ENCODE peak calls at places on chromosomes 6 and 20, in five cellular contexts. M is fibroblast of pulmonary artery, T is PC-9, P is AG04449, D is mucosa of descending colon. C is an unnamed sample.

GRCh38 chr20:14853079-14853478 is 515.7 kb upstream of the FLRT3 start:
- DNase-seq in M (no peak), T (no peak), P (no peak), D (no peak), C (no peak)

GRCh38 chr6:137832110-137832509 is 34.9 kb upstream of the TNFAIP3 start:
- DNase-seq in M (peak; percentile 81), T (peak; percentile 91), P (peak; percentile 69), D (no peak), C (no peak)

GRCh38 chr20:39117486-39117885 is 155.3 kb downstream of the DHX35 start:
- DNase-seq in M (peak; percentile 65), T (peak; percentile 64), P (no peak), D (no peak), C (no peak)

GRCh38 chr20:38167466-38167850 is 2.4 kb upstream of the TGM2 start:
- DNase-seq in M (no peak), T (no peak), P (no peak), D (no peak), C (no peak)

GRCh38 chr20:63234693-63235398 is 859 bp upstream of the BIRC7 start:
- DNase-seq in M (no peak), T (peak; percentile 54), P (no peak), D (peak; percentile 21), C (no peak)

GRCh38 chr6:96015791-96016776 is at the start of gene FUT9:
- DNase-seq in M (no peak), T (peak; percentile 52), P (no peak), D (no peak), C (no peak)

GRCh38 chr6:81808834-81809598 is 56.5 kb upstream of the TENT5A start:
- DNase-seq in M (peak; percentile 57), T (no peak), P (no peak), D (no peak), C (peak; percentile 25)

GRCh38 chr6:34288581-34288980 is 39.8 kb upstream of the SMIM29 start:
- DNase-seq in M (no peak), T (no peak), P (no peak), D (no peak), C (no peak)

GRCh38 chr6:30378290-30378937 is 33.5 kb downstream of the RPP21 start:
- DNase-seq in M (peak; percentile 49), T (no peak), P (no peak), D (peak; percentile 12), C (no peak)

GRCh38 chr20:32911355-32911754 is 52.6 kb downstream of the EFCAB8 start:
- DNase-seq in M (no peak), T (no peak), P (no peak), D (no peak), C (no peak)

GRCh38 chr6:134235937-134236751 is 81.8 kb downstream of the SGK1 start:
- DNase-seq in M (peak; percentile 67), T (peak; percentile 87), P (no peak), D (no peak), C (peak; percentile 81)

GRCh38 chr20:19626896-19627295 is 131.2 kb upstream of the RIN2 start:
- DNase-seq in M (peak; percentile 5), T (no peak), P (no peak), D (no peak), C (no peak)

GRCh38 chr6:152948150-152948768 is 34.6 kb downstream of the FBXO5 start:
- DNase-seq in M (peak; percentile 69), T (no peak), P (no peak), D (peak; percentile 5), C (peak; percentile 9)

GRCh38 chr6:17932362-17932852 is 55.0 kb downstream of the KIF13A start:
- DNase-seq in M (peak; percentile 90), T (peak; percentile 90), P (peak; percentile 82), D (no peak), C (no peak)

GRCh38 chr20:4794846-4795245 is 73.1 kb downstream of the PRND start:
- DNase-seq in M (no peak), T (no peak), P (no peak), D (no peak), C (no peak)

GRCh38 chr6:43817192-43817591 is 47.2 kb downstream of the VEGFA start:
- DNase-seq in M (peak; percentile 23), T (no peak), P (no peak), D (peak; percentile 71), C (peak; percentile 4)

GRCh38 chr6:52352239-52353008 is 9.5 kb upstream of the PAQR8 start:
- DNase-seq in M (peak; percentile 93), T (peak; percentile 100), P (peak; percentile 91), D (peak; percentile 47), C (peak; percentile 29)

GRCh38 chr6:7166410-7167293 is 58.9 kb downstream of the RREB1 start:
- DNase-seq in M (no peak), T (no peak), P (no peak), D (peak; percentile 70), C (no peak)

GRCh38 chr6:101125380-101125971 is 244.3 kb upstream of the ASCC3 start:
- DNase-seq in M (no peak), T (no peak), P (no peak), D (no peak), C (no peak)

GRCh38 chr6:44915111-44915510 is 413.0 kb upstream of the RUNX2 start:
- DNase-seq in M (no peak), T (no peak), P (no peak), D (no peak), C (no peak)

GRCh38 chr20:10555865-10556308 is 117.9 kb downstream of the JAG1 start:
- DNase-seq in M (peak; percentile 79), T (peak; percentile 65), P (no peak), D (no peak), C (no peak)

GRCh38 chr6:170316071-170316470 is 9.5 kb downstream of the FAM120B start:
- DNase-seq in M (no peak), T (no peak), P (no peak), D (no peak), C (no peak)

GRCh38 chr20:4563534-4563933 is 158.2 kb upstream of the PRND start:
- DNase-seq in M (peak; percentile 82), T (peak; percentile 59), P (no peak), D (peak; percentile 10), C (no peak)

GRCh38 chr6:5151955-5152401 is 66.8 kb downstream of the PPP1R3G start:
- DNase-seq in M (peak; percentile 63), T (no peak), P (peak; percentile 64), D (no peak), C (no peak)

GRCh38 chr6:71979911-71980310 is 93.6 kb downstream of the RIMS1 start:
- DNase-seq in M (no peak), T (no peak), P (no peak), D (no peak), C (no peak)

GRCh38 chr20:7849675-7850074 is 90.6 kb downstream of the HAO1 start:
- DNase-seq in M (no peak), T (no peak), P (no peak), D (no peak), C (no peak)

GRCh38 chr6:3538536-3538935 is 81.7 kb upstream of the SLC22A23 start:
- DNase-seq in M (no peak), T (no peak), P (no peak), D (no peak), C (no peak)

C was measured in naive B cell.